ENCODE peak calls at places on chromosome 17, in ten cellular contexts. S is fibroblast of lung, P is mammary epithelial cell, H is A549, F is A673, Q is cardiac muscle cell, O is uterus, V is PC-3, N is neural progenitor cell, A is WERI-Rb-1. J is an unnamed sample. For H3K9me3, the result is how much of the 10 kb centered on the place peaks cover.

GRCh38 chr17:64259922-64260321 is 3.1 kb downstream of the TEX2 start:
- DNase-seq in F (no peak), S (peak), Q (no peak), V (peak), P (peak), A (no peak), O (no peak), H (no peak), N (no peak), J (no peak)

GRCh38 chr17:17180141-17180603 is 26.0 kb downstream of the PLD6 start:
- DNase-seq in S (no peak), Q (no peak), P (no peak), N (no peak), H (no peak), O (no peak), A (no peak), V (no peak), F (no peak), J (peak)

GRCh38 chr17:45170976-45171337 is 9.3 kb downstream of the HEXIM2 start:
- DNase-seq in A (no peak), S (peak), H (peak), O (peak), F (no peak), Q (no peak), N (no peak), P (peak), V (peak), J (no peak)

GRCh38 chr17:77503293-77503655 is 362.5 kb downstream of the SEC14L1 start:
- DNase-seq in V (no peak), H (no peak), Q (no peak), N (no peak), F (no peak), P (no peak), A (no peak), S (no peak), O (peak), J (no peak)

GRCh38 chr17:74464730-74465377 is 1.6 kb upstream of the CD300A start:
- DNase-seq in A (no peak), P (peak), Q (no peak), O (no peak), H (no peak), S (no peak), F (no peak), N (no peak), V (no peak), J (no peak)

GRCh38 chr17:64418506-64419339 is 28.1 kb upstream of the PECAM1 start:
- DNase-seq in S (peak), V (peak), N (peak), P (peak), O (no peak), H (peak), Q (peak), F (peak), A (no peak), J (no peak)

GRCh38 chr17:19992803-19993713 is 15.4 kb upstream of the AKAP10 start:
- DNase-seq in H (peak), V (peak), O (peak), F (peak), S (peak), A (peak), N (peak), Q (peak), P (peak), J (peak)

GRCh38 chr17:59890720-59891119 is 2.0 kb downstream of the TUBD1 start:
- DNase-seq in V (peak), Q (no peak), P (peak), A (no peak), H (peak), O (no peak), S (no peak), F (no peak), N (no peak), J (no peak)

GRCh38 chr17:45131616-45132301 is 556 bp downstream of the PLCD3 start:
- DNase-seq in V (peak), P (peak), A (peak), S (no peak), Q (peak), O (peak), H (no peak), F (peak), N (peak), J (peak)

GRCh38 chr17:6098050-6098449 is 27.9 kb downstream of the WSCD1 start:
- DNase-seq in S (no peak), H (no peak), O (no peak), Q (no peak), P (no peak), F (no peak), A (no peak), N (no peak), V (no peak), J (no peak)

GRCh38 chr17:6095501-6095900 is 25.3 kb downstream of the WSCD1 start:
- DNase-seq in O (no peak), P (no peak), H (no peak), S (no peak), V (no peak), A (no peak), F (no peak), Q (no peak), N (no peak), J (no peak)

GRCh38 chr17:6096201-6097004 is 26.2 kb downstream of the WSCD1 start:
- DNase-seq in H (no peak), Q (no peak), P (no peak), N (no peak), V (no peak), S (no peak), F (no peak), A (no peak), O (no peak), J (no peak)

GRCh38 chr17:6098466-6099180 is 28.4 kb downstream of the WSCD1 start:
- DNase-seq in O (peak), N (peak), V (no peak), H (no peak), A (peak), P (no peak), F (no peak), S (no peak), Q (peak), J (no peak)

GRCh38 chr17:6097005-6097279 is 26.8 kb downstream of the WSCD1 start:
- DNase-seq in N (no peak), S (no peak), H (no peak), P (no peak), Q (no peak), A (no peak), V (no peak), F (no peak), O (no peak), J (no peak)
- H3K27ac ChIP-seq in N (no peak), S (no peak), H (no peak), P (no peak), Q (no peak), A (peak), V (no peak), F (no peak), O (no peak), J (no peak)

DNA sequence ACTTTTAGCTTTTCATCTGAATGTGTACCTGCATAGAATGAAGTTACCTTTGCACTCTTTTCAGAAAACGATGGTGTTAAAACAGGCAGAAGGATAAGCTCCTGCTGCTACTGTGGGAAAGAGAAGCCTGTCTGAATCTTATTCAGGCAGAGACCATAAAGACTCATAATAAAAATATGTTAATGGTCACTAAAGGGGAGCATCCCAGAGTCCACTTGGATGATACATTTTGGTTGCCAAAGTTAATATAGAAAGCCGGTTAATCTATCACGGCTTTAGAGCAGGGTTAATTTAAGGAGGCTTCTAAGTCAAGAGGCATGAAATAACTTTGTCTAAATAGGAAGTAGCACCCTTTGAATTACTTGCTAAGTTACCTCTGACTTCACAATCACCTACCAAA is 2.9 kb downstream of the MARCHF10 start:
- DNase-seq in O (no peak), Q (no peak), N (no peak), F (no peak), H (no peak), A (no peak), S (no peak), V (no peak), P (no peak), J (no peak)
- TF ChIP-seq CTCF in O (no peak), Q (no peak), N (no peak), F (no peak), H (no peak), A (no peak), S (no peak), V (no peak), P (no peak), J (no peak)

DNA sequence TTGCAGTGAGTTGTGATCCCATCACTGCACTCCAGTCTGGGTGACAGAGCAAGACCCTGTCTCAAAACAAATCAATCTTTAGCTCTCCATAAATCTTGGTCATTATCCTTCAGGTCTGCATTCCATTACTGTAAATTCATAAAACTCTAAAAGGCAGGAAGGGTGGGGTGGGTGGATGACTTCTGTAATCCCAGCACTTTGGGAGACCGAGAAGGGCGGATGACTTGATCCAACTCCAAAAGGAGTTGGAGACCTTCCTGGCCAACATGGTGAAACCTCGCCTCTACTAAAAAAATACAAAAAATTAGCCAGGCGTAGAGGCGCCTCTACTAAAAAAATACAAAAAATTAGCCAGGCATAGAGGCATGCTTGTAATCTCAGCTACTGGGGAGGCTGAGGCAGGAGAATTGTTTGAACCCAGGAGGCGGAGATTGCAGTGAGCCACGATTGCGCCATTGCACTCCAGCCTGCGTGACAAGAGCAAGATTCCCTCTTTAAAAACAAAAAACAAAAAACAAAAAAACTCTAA is 2.2 kb upstream of the UBE2Z start:
- DNase-seq in N (no peak), O (no peak), Q (no peak), A (no peak), H (no peak), S (no peak), F (no peak), P (no peak), V (no peak), J (no peak)
- H3K9me3 ChIP-seq in N (under half), O (under half), Q (under half), A (under half), H (under half), S (under half), F (under half), P (under half), V (under half), J (under half)

GRCh38 chr17:72408641-72409040 is 287.8 kb downstream of the SOX9 start:
- DNase-seq in V (no peak), P (no peak), H (no peak), F (no peak), A (no peak), N (no peak), Q (no peak), O (no peak), S (no peak), J (no peak)
- H3K27ac ChIP-seq in V (peak), P (peak), H (peak), F (peak), A (no peak), N (no peak), Q (no peak), O (no peak), S (no peak), J (no peak)

DNA sequence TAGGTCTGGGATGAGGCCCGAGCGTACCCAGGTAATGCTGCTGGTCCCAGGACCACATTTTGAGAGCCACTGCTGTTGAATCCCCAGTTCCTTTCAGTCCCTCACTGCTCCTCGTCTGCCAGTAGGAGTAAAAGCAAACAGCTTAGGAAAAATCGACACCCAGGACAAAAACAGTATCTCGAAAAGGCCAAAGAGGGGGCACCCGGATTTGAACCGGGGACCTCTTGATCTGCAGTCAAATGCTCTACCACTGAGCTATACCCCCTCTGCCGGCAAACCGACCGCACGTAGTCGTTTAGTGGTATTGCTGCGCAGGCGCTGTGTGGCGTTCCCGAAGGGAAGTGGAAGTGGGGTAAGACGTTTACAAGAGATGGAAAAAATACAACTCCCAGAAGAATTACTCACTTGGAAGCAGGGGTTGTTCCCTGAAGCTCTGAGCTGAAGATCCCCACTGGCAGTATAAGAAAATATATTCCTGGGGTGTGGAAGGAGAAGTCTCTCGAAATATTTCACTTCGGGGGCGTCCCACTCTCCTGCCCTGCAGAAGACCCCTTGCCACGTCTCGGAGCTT is 2.2 kb upstream of the PLXDC1 start:
- DNase-seq in P (peak), O (peak), F (peak), S (peak), V (peak), N (peak), H (peak), A (peak), Q (peak), J (peak)
- TF ChIP-seq CTCF in P (no peak), O (peak), F (no peak), S (no peak), V (no peak), N (no peak), H (no peak), A (no peak), Q (peak), J (no peak)

GRCh38 chr17:82946081-82946480 is 106.3 kb upstream of the ZNF750 start:
- DNase-seq in A (no peak), S (no peak), O (no peak), V (no peak), N (no peak), H (no peak), P (no peak), Q (no peak), F (no peak), J (no peak)

GRCh38 chr17:82948957-82949356 is 109.1 kb upstream of the ZNF750 start:
- DNase-seq in O (no peak), H (no peak), S (no peak), P (no peak), N (no peak), A (no peak), V (no peak), Q (no peak), F (no peak), J (no peak)

GRCh38 chr17:82949361-82949760 is 109.5 kb upstream of the ZNF750 start:
- DNase-seq in N (no peak), A (no peak), O (peak), H (no peak), Q (no peak), V (no peak), S (no peak), P (no peak), F (no peak), J (no peak)

GRCh38 chr17:82948081-82948511 is 108.3 kb upstream of the ZNF750 start:
- DNase-seq in A (no peak), O (peak), Q (no peak), V (no peak), S (no peak), N (no peak), F (no peak), H (no peak), P (no peak), J (no peak)

GRCh38 chr17:82947051-82947991 is 107.5 kb upstream of the ZNF750 start:
- DNase-seq in Q (no peak), N (no peak), H (no peak), O (peak), A (no peak), S (no peak), P (no peak), V (no peak), F (no peak), J (no peak)
- H3K9me3 ChIP-seq in Q (under half), N (under half), H (half or more), O (under half), A (half or more), S (under half), P (half or more), V (under half), F (half or more), J (under half)

J was measured in CD4-positive, alpha-beta T cell.